ENCODE peak calls at places on chromosomes 16 and 17, in ten cellular contexts. One of them, this sample, is unnamed. For H3K4me1, the result is how much of the 10 kb centered on the place peaks cover.

GRCh38 chr17:35931794-35932419 is 1.3 kb upstream of the RDM1 start:
- DNase-seq in endodermal cell: no peak
- DNase-seq in keratinocyte: no peak
- DNase-seq in thoracic aorta: no peak
- DNase-seq in PC-9: no peak
- DNase-seq in ascending aorta: no peak
- DNase-seq in left ventricle myocardium inferior: no peak
- DNase-seq in tibial artery: no peak
- DNase-seq in adipocyte: no peak
- DNase-seq in pancreas: no peak
- DNase-seq in this sample: no peak

GRCh38 chr17:44279586-44280344 is 11.8 kb upstream of the SLC4A1 start:
- DNase-seq in endodermal cell: peak
- DNase-seq in keratinocyte: no peak
- DNase-seq in thoracic aorta: peak
- DNase-seq in PC-9: peak
- DNase-seq in ascending aorta: peak
- DNase-seq in left ventricle myocardium inferior: peak
- DNase-seq in tibial artery: peak
- DNase-seq in adipocyte: peak
- DNase-seq in pancreas: peak
- DNase-seq in this sample: no peak

GRCh38 chr17:63399856-63400255 is 46.2 kb downstream of the CYB561 start:
- DNase-seq in endodermal cell: no peak
- DNase-seq in keratinocyte: no peak
- DNase-seq in thoracic aorta: no peak
- DNase-seq in PC-9: no peak
- DNase-seq in ascending aorta: no peak
- DNase-seq in left ventricle myocardium inferior: peak
- DNase-seq in tibial artery: peak
- DNase-seq in adipocyte: peak
- DNase-seq in pancreas: no peak
- DNase-seq in this sample: no peak

GRCh38 chr17:13921841-13922776 is 147.2 kb upstream of the COX10 start:
- DNase-seq in endodermal cell: peak
- DNase-seq in keratinocyte: no peak
- DNase-seq in thoracic aorta: no peak
- DNase-seq in PC-9: no peak
- DNase-seq in ascending aorta: no peak
- DNase-seq in left ventricle myocardium inferior: no peak
- DNase-seq in tibial artery: no peak
- DNase-seq in adipocyte: no peak
- DNase-seq in pancreas: no peak
- DNase-seq in this sample: no peak

GRCh38 chr17:38701504-38702165 is 3.4 kb upstream of the MLLT6 start:
- DNase-seq in endodermal cell: no peak
- DNase-seq in keratinocyte: no peak
- DNase-seq in thoracic aorta: no peak
- DNase-seq in PC-9: no peak
- DNase-seq in ascending aorta: no peak
- DNase-seq in left ventricle myocardium inferior: no peak
- DNase-seq in tibial artery: no peak
- DNase-seq in adipocyte: peak
- DNase-seq in pancreas: no peak
- DNase-seq in this sample: no peak

GRCh38 chr17:75526555-75527270 is 1.2 kb downstream of the LLGL2 start:
- DNase-seq in endodermal cell: peak
- DNase-seq in keratinocyte: no peak
- DNase-seq in thoracic aorta: no peak
- DNase-seq in PC-9: peak
- DNase-seq in ascending aorta: no peak
- DNase-seq in left ventricle myocardium inferior: no peak
- DNase-seq in tibial artery: no peak
- DNase-seq in adipocyte: no peak
- DNase-seq in pancreas: no peak
- DNase-seq in this sample: no peak

GRCh38 chr16:35188288-35189155 is 1729.1 kb downstream of the TP53TG3F start:
- DNase-seq in endodermal cell: peak
- DNase-seq in keratinocyte: no peak
- DNase-seq in thoracic aorta: no peak
- DNase-seq in PC-9: peak
- DNase-seq in ascending aorta: no peak
- DNase-seq in left ventricle myocardium inferior: no peak
- DNase-seq in tibial artery: peak
- DNase-seq in adipocyte: no peak
- DNase-seq in pancreas: no peak
- DNase-seq in this sample: no peak

GRCh38 chr16:23334421-23334853 is 32.3 kb downstream of the SCNN1B start:
- DNase-seq in endodermal cell: no peak
- DNase-seq in keratinocyte: no peak
- DNase-seq in thoracic aorta: no peak
- DNase-seq in PC-9: no peak
- DNase-seq in ascending aorta: no peak
- DNase-seq in left ventricle myocardium inferior: no peak
- DNase-seq in tibial artery: no peak
- DNase-seq in adipocyte: no peak
- DNase-seq in pancreas: no peak
- DNase-seq in this sample: no peak

GRCh38 chr16:11224894-11225676 is 30.9 kb downstream of the SOCS1 start:
- DNase-seq in endodermal cell: no peak
- DNase-seq in keratinocyte: no peak
- DNase-seq in thoracic aorta: no peak
- DNase-seq in PC-9: no peak
- DNase-seq in ascending aorta: peak
- DNase-seq in left ventricle myocardium inferior: peak
- DNase-seq in tibial artery: no peak
- DNase-seq in adipocyte: no peak
- DNase-seq in pancreas: no peak
- DNase-seq in this sample: no peak

DNA sequence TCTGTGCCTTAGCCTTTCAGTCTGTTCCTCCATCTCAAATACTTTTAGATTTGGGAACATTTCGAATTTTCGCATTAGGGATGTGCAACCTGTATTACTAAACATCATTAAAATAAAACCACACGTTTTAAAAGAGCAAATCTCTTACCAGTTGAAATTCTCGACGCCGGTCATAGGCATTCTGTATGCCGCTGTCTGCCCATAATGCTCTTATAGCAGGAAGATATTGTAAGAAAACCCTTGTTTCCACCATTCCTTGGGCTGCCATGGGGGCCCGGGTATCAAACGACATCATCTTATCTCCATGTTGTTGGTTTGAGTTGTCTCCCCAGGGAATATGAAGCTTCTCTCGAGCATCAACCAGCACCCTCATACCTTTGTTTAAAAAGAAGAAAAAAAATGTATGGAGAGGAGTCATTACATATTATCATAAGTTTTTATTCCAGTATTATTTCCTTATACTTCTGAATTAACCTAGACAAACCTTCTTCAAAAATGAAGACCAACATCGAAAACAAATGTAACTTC is 3.1 kb downstream of the GNA13 start:
- DNase-seq in endodermal cell: peak
- DNase-seq in keratinocyte: no peak
- DNase-seq in thoracic aorta: no peak
- DNase-seq in PC-9: no peak
- DNase-seq in ascending aorta: no peak
- DNase-seq in left ventricle myocardium inferior: no peak
- DNase-seq in tibial artery: no peak
- DNase-seq in adipocyte: no peak
- DNase-seq in pancreas: no peak
- DNase-seq in this sample: no peak
- H3K4me1 ChIP-seq in endodermal cell: under half
- H3K4me1 ChIP-seq in keratinocyte: under half
- H3K4me1 ChIP-seq in thoracic aorta: under half
- H3K4me1 ChIP-seq in PC-9: under half
- H3K4me1 ChIP-seq in ascending aorta: half or more
- H3K4me1 ChIP-seq in left ventricle myocardium inferior: half or more
- H3K4me1 ChIP-seq in tibial artery: under half
- H3K4me1 ChIP-seq in adipocyte: under half
- H3K4me1 ChIP-seq in pancreas: under half
- H3K4me1 ChIP-seq in this sample: under half

DNA sequence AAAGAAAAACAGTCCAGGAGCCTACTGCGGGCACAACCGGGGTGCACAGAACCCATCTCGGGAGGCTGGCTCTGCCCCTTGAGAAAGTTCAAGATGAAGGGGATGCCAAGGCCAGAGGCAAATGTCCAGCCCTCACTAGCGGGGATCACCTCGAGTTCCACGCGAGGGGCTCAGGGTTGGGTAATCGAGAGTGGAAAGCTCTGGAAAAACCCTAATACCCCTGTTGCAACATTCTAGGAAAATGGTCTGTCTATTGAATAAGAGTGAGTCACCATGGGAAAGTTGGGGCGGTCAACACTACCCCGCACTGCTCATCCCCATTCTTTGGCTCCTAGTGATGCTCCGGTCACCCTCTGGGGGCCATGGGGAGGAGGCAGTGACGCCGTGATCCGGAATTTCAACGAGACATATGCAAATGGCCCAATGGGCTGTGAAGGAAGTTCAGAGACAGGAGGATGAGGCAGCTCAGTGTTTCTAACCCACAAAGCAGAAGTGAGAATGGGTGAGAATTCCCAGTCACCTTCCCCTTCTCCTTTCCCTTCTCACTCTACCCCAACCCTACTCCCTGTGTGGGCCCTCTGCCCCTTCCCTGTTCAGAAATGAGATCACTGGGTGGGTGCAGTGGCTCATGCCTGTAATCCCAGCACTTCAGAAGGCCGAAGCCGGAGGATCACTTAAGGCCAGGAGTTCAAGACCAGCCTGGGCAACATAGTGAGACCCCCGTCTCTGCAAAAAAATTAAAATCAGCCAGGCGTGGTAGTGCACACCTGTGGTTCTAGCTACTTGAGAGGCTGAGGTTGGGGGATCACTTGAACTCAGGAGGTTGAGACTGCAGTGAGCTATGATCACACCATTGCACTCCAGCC is 22.4 kb downstream of the SOCS3 start:
- DNase-seq in endodermal cell: peak
- DNase-seq in keratinocyte: no peak
- DNase-seq in thoracic aorta: no peak
- DNase-seq in PC-9: peak
- DNase-seq in ascending aorta: no peak
- DNase-seq in left ventricle myocardium inferior: no peak
- DNase-seq in tibial artery: no peak
- DNase-seq in adipocyte: no peak
- DNase-seq in pancreas: peak
- DNase-seq in this sample: no peak
- H3K4me1 ChIP-seq in endodermal cell: under half
- H3K4me1 ChIP-seq in keratinocyte: half or more
- H3K4me1 ChIP-seq in thoracic aorta: under half
- H3K4me1 ChIP-seq in PC-9: half or more
- H3K4me1 ChIP-seq in ascending aorta: under half
- H3K4me1 ChIP-seq in left ventricle myocardium inferior: under half
- H3K4me1 ChIP-seq in tibial artery: under half
- H3K4me1 ChIP-seq in adipocyte: under half
- H3K4me1 ChIP-seq in pancreas: under half
- H3K4me1 ChIP-seq in this sample: under half

GRCh38 chr16:72997141-72997542 is 50.8 kb downstream of the ZFHX3 start:
- DNase-seq in endodermal cell: no peak
- DNase-seq in keratinocyte: no peak
- DNase-seq in thoracic aorta: no peak
- DNase-seq in PC-9: peak
- DNase-seq in ascending aorta: no peak
- DNase-seq in left ventricle myocardium inferior: no peak
- DNase-seq in tibial artery: peak
- DNase-seq in adipocyte: peak
- DNase-seq in pancreas: peak
- DNase-seq in this sample: no peak
- H3K4me1 ChIP-seq in endodermal cell: under half
- H3K4me1 ChIP-seq in keratinocyte: under half
- H3K4me1 ChIP-seq in thoracic aorta: under half
- H3K4me1 ChIP-seq in PC-9: half or more
- H3K4me1 ChIP-seq in ascending aorta: under half
- H3K4me1 ChIP-seq in left ventricle myocardium inferior: half or more
- H3K4me1 ChIP-seq in tibial artery: half or more
- H3K4me1 ChIP-seq in adipocyte: half or more
- H3K4me1 ChIP-seq in pancreas: under half
- H3K4me1 ChIP-seq in this sample: under half

GRCh38 chr17:39756376-39757079 is 18.8 kb downstream of the GRB7 start:
- DNase-seq in endodermal cell: peak
- DNase-seq in keratinocyte: no peak
- DNase-seq in thoracic aorta: no peak
- DNase-seq in PC-9: no peak
- DNase-seq in ascending aorta: no peak
- DNase-seq in left ventricle myocardium inferior: no peak
- DNase-seq in tibial artery: peak
- DNase-seq in adipocyte: no peak
- DNase-seq in pancreas: no peak
- DNase-seq in this sample: no peak

GRCh38 chr17:39757931-39758873 is 20.5 kb downstream of the GRB7 start:
- DNase-seq in endodermal cell: peak
- DNase-seq in keratinocyte: no peak
- DNase-seq in thoracic aorta: no peak
- DNase-seq in PC-9: no peak
- DNase-seq in ascending aorta: no peak
- DNase-seq in left ventricle myocardium inferior: no peak
- DNase-seq in tibial artery: no peak
- DNase-seq in adipocyte: no peak
- DNase-seq in pancreas: no peak
- DNase-seq in this sample: no peak

GRCh38 chr17:39759204-39759603 is 21.5 kb downstream of the GRB7 start:
- DNase-seq in endodermal cell: peak
- DNase-seq in keratinocyte: no peak
- DNase-seq in thoracic aorta: no peak
- DNase-seq in PC-9: no peak
- DNase-seq in ascending aorta: no peak
- DNase-seq in left ventricle myocardium inferior: no peak
- DNase-seq in tibial artery: no peak
- DNase-seq in adipocyte: no peak
- DNase-seq in pancreas: no peak
- DNase-seq in this sample: no peak

GRCh38 chr17:39755550-39756375 is 18.0 kb downstream of the GRB7 start:
- DNase-seq in endodermal cell: peak
- DNase-seq in keratinocyte: no peak
- DNase-seq in thoracic aorta: no peak
- DNase-seq in PC-9: no peak
- DNase-seq in ascending aorta: no peak
- DNase-seq in left ventricle myocardium inferior: no peak
- DNase-seq in tibial artery: peak
- DNase-seq in adipocyte: peak
- DNase-seq in pancreas: no peak
- DNase-seq in this sample: no peak

GRCh38 chr17:39757176-39757662 is 19.5 kb downstream of the GRB7 start:
- DNase-seq in endodermal cell: no peak
- DNase-seq in keratinocyte: no peak
- DNase-seq in thoracic aorta: no peak
- DNase-seq in PC-9: no peak
- DNase-seq in ascending aorta: no peak
- DNase-seq in left ventricle myocardium inferior: no peak
- DNase-seq in tibial artery: peak
- DNase-seq in adipocyte: no peak
- DNase-seq in pancreas: no peak
- DNase-seq in this sample: no peak
- H3K4me1 ChIP-seq in endodermal cell: under half
- H3K4me1 ChIP-seq in keratinocyte: under half
- H3K4me1 ChIP-seq in thoracic aorta: under half
- H3K4me1 ChIP-seq in PC-9: under half
- H3K4me1 ChIP-seq in ascending aorta: under half
- H3K4me1 ChIP-seq in left ventricle myocardium inferior: under half
- H3K4me1 ChIP-seq in tibial artery: under half
- H3K4me1 ChIP-seq in adipocyte: under half
- H3K4me1 ChIP-seq in pancreas: under half
- H3K4me1 ChIP-seq in this sample: under half

This sample was measured in HAP-1.